ENCODE peak calls at places on chromosome 3, in four cellular contexts. S is stomach, L is HCEC 1CT, B is LHCN-M2. M is an unnamed sample.

GRCh38 chr3:49727154-49727923 is 3.6 kb upstream of the GMPPB start:
- DNase-seq in S (no peak), L (no peak), B (no peak), M (no peak)

GRCh38 chr3:149273096-149273751 is 51.6 kb upstream of the CP start:
- DNase-seq in S (peak; percentile 40), L (peak; percentile 89), B (peak; percentile 87), M (peak; percentile 94)

GRCh38 chr3:13011369-13012227 is 61.6 kb downstream of the IQSEC1 start:
- DNase-seq in S (peak; percentile 67), L (no peak), B (no peak), M (no peak)

GRCh38 chr3:42589382-42590109 is 1.1 kb upstream of the SS18L2 start:
- DNase-seq in S (no peak), L (no peak), B (no peak), M (no peak)

GRCh38 chr3:8658326-8659212 is 14.0 kb upstream of the SSUH2 start:
- DNase-seq in S (peak; percentile 96), L (no peak), B (peak; percentile 84), M (no peak)

GRCh38 chr3:124685481-124685880 is 44.8 kb upstream of the UMPS start:
- DNase-seq in S (no peak), L (no peak), B (no peak), M (peak; percentile 20)

GRCh38 chr3:98462901-98463300 is at the start of gene OR5K1:
- DNase-seq in S (no peak), L (no peak), B (no peak), M (no peak)

GRCh38 chr3:129463094-129463493 is 23.1 kb downstream of the IFT122 start:
- DNase-seq in S (no peak), L (no peak), B (no peak), M (no peak)

GRCh38 chr3:195546130-195546560 is 3.0 kb upstream of the PPP1R2 start:
- DNase-seq in S (peak; percentile 43), L (peak; percentile 71), B (peak; percentile 83), M (peak; percentile 84)

GRCh38 chr3:57943525-57944312 is 64.5 kb upstream of the FLNB start:
- DNase-seq in S (no peak), L (no peak), B (no peak), M (no peak)

GRCh38 chr3:138850151-138850550 is 15.4 kb upstream of the PIK3CB start:
- DNase-seq in S (peak; percentile 46), L (no peak), B (no peak), M (peak; percentile 38)

GRCh38 chr3:51243919-51244318 is 141.2 kb upstream of the MANF start:
- DNase-seq in S (no peak), L (no peak), B (no peak), M (no peak)

GRCh38 chr3:4670352-4670751 is 177.2 kb downstream of the ITPR1 start:
- DNase-seq in S (no peak), L (no peak), B (no peak), M (peak; percentile 28)

GRCh38 chr3:43747641-43748040 is 56.9 kb downstream of the ABHD5 start:
- DNase-seq in S (no peak), L (peak; percentile 72), B (peak; percentile 53), M (peak; percentile 79)

GRCh38 chr3:46690798-46691197 is 2.7 kb downstream of the ALS2CL start:
- DNase-seq in S (peak; percentile 68), L (no peak), B (no peak), M (no peak)

GRCh38 chr3:14289590-14290453 is 111.2 kb downstream of the LSM3 start:
- DNase-seq in S (no peak), L (peak; percentile 73), B (peak; percentile 97), M (peak; percentile 73)

GRCh38 chr3:32340039-32340438 is 51.6 kb upstream of the CMTM7 start:
- DNase-seq in S (no peak), L (peak; percentile 53), B (peak; percentile 52), M (peak; percentile 62)

GRCh38 chr3:184687363-184688049 is 24.4 kb downstream of the MAGEF1 start:
- DNase-seq in S (no peak), L (no peak), B (no peak), M (no peak)

GRCh38 chr3:111610189-111610588 is 15.0 kb upstream of the ZBED2 start:
- DNase-seq in S (no peak), L (no peak), B (no peak), M (no peak)

GRCh38 chr3:71944482-71944881 is 159.5 kb upstream of the PROK2 start:
- DNase-seq in S (no peak), L (no peak), B (no peak), M (no peak)

GRCh38 chr3:166446986-166447385 is 609.8 kb upstream of the BCHE start:
- DNase-seq in S (no peak), L (no peak), B (no peak), M (peak; percentile 46)

GRCh38 chr3:73353661-73354217 is 271.0 kb downstream of the PDZRN3 start:
- DNase-seq in S (no peak), L (no peak), B (no peak), M (no peak)

GRCh38 chr3:34106379-34106778 is 307.9 kb downstream of the PDCD6IP start:
- DNase-seq in S (no peak), L (no peak), B (no peak), M (no peak)

GRCh38 chr3:119690043-119690656 is 12.7 kb upstream of the CFAP91 start:
- DNase-seq in S (no peak), L (peak; percentile 46), B (peak; percentile 38), M (peak; percentile 68)

GRCh38 chr3:42572278-42572677 is 9.5 kb downstream of the SEC22C start:
- DNase-seq in S (no peak), L (peak; percentile 39), B (peak; percentile 20), M (peak; percentile 71)

GRCh38 chr3:73624363-73625123 is at the start of gene PDZRN3:
- DNase-seq in S (peak; percentile 55), L (peak; percentile 61), B (peak; percentile 64), M (peak; percentile 44)

M was measured in ELR.